ENCODE peak calls at places on chromosomes 1 and 21, in five cellular contexts. K is EL; I is HT1080; T is NCI-H2171 treated with DMSO at 0.1 percent for 48 hours; X is activated CD4-positive, CD25-positive, alpha-beta regulatory T cell. G is an unnamed sample.

GRCh38 chr1:238484121-238484520 is 593.4 kb upstream of the ZP4 start:
- DNase-seq in I (no peak), K (peak), T (no peak), X (no peak), G (no peak)

GRCh38 chr1:69863704-69864103 is 296.0 kb downstream of the LRRC7 start:
- DNase-seq in T (no peak), X (no peak), I (no peak), K (no peak), G (no peak)

GRCh38 chr1:103211073-103211472 is 102.8 kb upstream of the COL11A1 start:
- DNase-seq in K (peak), X (no peak), I (no peak), T (no peak), G (no peak)

GRCh38 chr1:100921110-100921706 is 25.3 kb downstream of the SLC30A7 start:
- DNase-seq in T (peak), I (peak), X (no peak), K (peak), G (no peak)

GRCh38 chr1:208423522-208423921 is 179.3 kb upstream of the PLXNA2 start:
- DNase-seq in T (no peak), K (no peak), I (no peak), X (no peak), G (no peak)

GRCh38 chr1:181086926-181087325 is 1.6 kb upstream of the IER5 start:
- DNase-seq in I (peak), K (peak), T (no peak), X (no peak), G (no peak)

GRCh38 chr1:81305997-81306452 is 494.7 kb upstream of the ADGRL2 start:
- DNase-seq in K (peak), I (peak), T (peak), X (no peak), G (no peak)

GRCh38 chr1:87872189-87872588 is 543.5 kb downstream of the LMO4 start:
- DNase-seq in T (no peak), I (no peak), K (no peak), X (no peak), G (no peak)

GRCh38 chr1:112982853-112983539 is 27.0 kb upstream of the SLC16A1 start:
- DNase-seq in I (no peak), K (no peak), X (no peak), T (no peak), G (no peak)

GRCh38 chr1:158020877-158021630 is 27.6 kb downstream of the KIRREL1 start:
- DNase-seq in T (no peak), K (peak), I (no peak), X (no peak), G (no peak)

GRCh38 chr1:21490774-21491482 is 18.3 kb upstream of the ALPL start:
- DNase-seq in T (no peak), X (no peak), I (peak), K (peak), G (no peak)

GRCh38 chr1:108646661-108647269 is 14.1 kb downstream of the HENMT1 start:
- DNase-seq in T (no peak), X (peak), I (peak), K (peak), G (peak)

GRCh38 chr1:33821291-33821690 is 42.6 kb upstream of the HMGB4 start:
- DNase-seq in I (no peak), K (no peak), T (no peak), X (no peak), G (no peak)

GRCh38 chr1:12387641-12388040 is 157.8 kb downstream of the VPS13D start:
- DNase-seq in T (peak), X (no peak), K (no peak), I (no peak), G (no peak)

GRCh38 chr1:165143437-165144065 is 213.0 kb downstream of the LMX1A start:
- DNase-seq in I (no peak), X (no peak), T (peak), K (peak), G (peak)

GRCh38 chr1:234893725-234894630 is 234.7 kb downstream of the TOMM20 start:
- DNase-seq in T (peak), I (peak), K (peak), X (no peak), G (peak)

GRCh38 chr1:219041819-219042218 is 131.9 kb upstream of the LYPLAL1 start:
- DNase-seq in X (no peak), T (no peak), K (peak), I (no peak), G (no peak)

GRCh38 chr1:161359316-161359715 is 8.4 kb downstream of the CFAP126 start:
- DNase-seq in I (no peak), K (no peak), T (no peak), X (no peak), G (no peak)

GRCh38 chr1:244861683-244862082 is 2.7 kb downstream of the HNRNPU start:
- DNase-seq in I (no peak), T (no peak), X (no peak), K (no peak), G (no peak)

GRCh38 chr21:34692458-34693020 is 23.7 kb downstream of the CLIC6 start:
- DNase-seq in K (no peak), I (no peak), X (no peak), T (no peak), G (no peak)

GRCh38 chr1:197320991-197321531 is 53.0 kb downstream of the CRB1 start:
- DNase-seq in K (peak), I (peak), X (no peak), T (no peak), G (no peak)

GRCh38 chr1:102191723-102192122 is 195.0 kb upstream of the OLFM3 start:
- DNase-seq in X (no peak), K (peak), I (peak), T (peak), G (no peak)

GRCh38 chr1:114758251-114758832 is 558 bp upstream of the CSDE1 start:
- DNase-seq in T (no peak), I (peak), X (no peak), K (peak), G (no peak)

GRCh38 chr1:153277852-153278251 is 18.4 kb downstream of the LORICRIN start:
- DNase-seq in K (no peak), I (no peak), T (peak), X (no peak), G (peak)

GRCh38 chr21:38979271-38980196 is 173.8 kb downstream of the ETS2 start:
- DNase-seq in X (no peak), K (peak), T (no peak), I (no peak), G (no peak)

GRCh38 chr1:205421728-205422127 is at the start of gene LEMD1:
- DNase-seq in K (no peak), T (peak), X (no peak), I (no peak), G (no peak)

GRCh38 chr1:100883963-100884362 is 10.7 kb downstream of the EXTL2 start:
- DNase-seq in X (no peak), K (peak), T (peak), I (peak), G (no peak)

GRCh38 chr1:244897476-244898254 is 33.3 kb upstream of the HNRNPU start:
- DNase-seq in I (no peak), X (no peak), T (no peak), K (no peak), G (no peak)

GRCh38 chr21:34024382-34024693 is 49.0 kb upstream of the MRPS6 start:
- DNase-seq in X (no peak), I (no peak), T (no peak), K (no peak), G (no peak)

GRCh38 chr1:156152628-156153027 is 757 bp upstream of the SEMA4A start:
- DNase-seq in I (no peak), K (peak), T (no peak), X (no peak), G (no peak)

GRCh38 chr1:25519624-25520023 is 23.8 kb upstream of the LDLRAP1 start:
- DNase-seq in T (no peak), K (peak), I (peak), X (no peak), G (no peak)

GRCh38 chr1:40073062-40073461 is 24.0 kb downstream of the PPT1 start:
- DNase-seq in X (no peak), T (no peak), I (no peak), K (no peak), G (no peak)

GRCh38 chr1:165539306-165539705 is 4.5 kb upstream of the LRRC52 start:
- DNase-seq in I (peak), X (no peak), T (no peak), K (no peak), G (no peak)

GRCh38 chr1:232635778-232636356 is 5.9 kb upstream of the SIPA1L2 start:
- DNase-seq in X (no peak), T (peak), I (peak), K (peak), G (no peak)

GRCh38 chr1:111596499-111596898 is 23.1 kb upstream of the RAP1A start:
- DNase-seq in I (no peak), T (no peak), X (peak), K (no peak), G (peak)

GRCh38 chr21:43585924-43586411 is 73.3 kb downstream of the HSF2BP start:
- DNase-seq in X (no peak), T (no peak), K (peak), I (peak), G (peak)

GRCh38 chr1:155176544-155177071 is 3.0 kb downstream of the TRIM46 start:
- DNase-seq in X (peak), I (peak), K (peak), T (peak), G (peak)

GRCh38 chr1:47934243-47934805 is 62.9 kb downstream of the TRABD2B start:
- DNase-seq in X (no peak), I (no peak), T (peak), K (no peak), G (peak)